ENCODE peak calls at places on chromosome 10, in ten cellular contexts. K is activated CD4-positive, alpha-beta memory T cell treated with anti-CD3 and anti-CD28 coated beads for 36 hours; E is lower lobe of right lung; G is thoracic aorta; M is H7; Y is stimulated activated naive B cell treated with anti-CD40 and anti-IgM and Interleukin-4, amounts not matched to agents 10 μg/mL and 1 μg/mL and 100 μg/mL, for 72 hours; J is A549; C is amniotic stem cell; H is A172; B is IMR-90. X is an unnamed sample.

GRCh38 chr10:104441601-104442000 is 88.0 kb downstream of the CFAP58 start:
- DNase-seq in K (no peak), E (no peak), G (no peak), M (no peak), Y (no peak), J (no peak), C (peak; percentile 57), H (peak; percentile 93), B (peak; percentile 93), X (no peak)

GRCh38 chr10:95818663-95819062 is 62.7 kb downstream of the ENTPD1 start:
- DNase-seq in K (no peak), E (no peak), G (no peak), M (no peak), Y (no peak), J (no peak), C (peak; percentile 13), H (peak; percentile 80), B (peak; percentile 82), X (no peak)

GRCh38 chr10:126926568-126926967 is 21.3 kb downstream of the DOCK1 start:
- DNase-seq in K (no peak), E (no peak), G (no peak), M (no peak), Y (no peak), J (no peak), C (no peak), H (no peak), B (no peak), X (no peak)

GRCh38 chr10:71124921-71125748 is 87.2 kb upstream of the UNC5B start:
- DNase-seq in K (no peak), E (no peak), G (no peak), M (peak; percentile 48), Y (no peak), J (no peak), C (no peak), H (no peak), B (no peak), X (no peak)

GRCh38 chr10:6912929-6913328 is 332.9 kb upstream of the PRKCQ start:
- DNase-seq in K (no peak), E (no peak), G (no peak), M (no peak), Y (no peak), J (no peak), C (no peak), H (no peak), B (no peak), X (no peak)

GRCh38 chr10:121452581-121452980 is 145.7 kb downstream of the FGFR2 start:
- DNase-seq in K (no peak), E (no peak), G (no peak), M (no peak), Y (no peak), J (no peak), C (no peak), H (no peak), B (no peak), X (no peak)

GRCh38 chr10:8331896-8332729 is 277.6 kb downstream of the GATA3 start:
- DNase-seq in K (peak; percentile 90), E (peak; percentile 66), G (no peak), M (peak; percentile 65), Y (peak; percentile 54), J (peak; percentile 34), C (no peak), H (peak; percentile 58), B (peak; percentile 7), X (peak; percentile 56)

GRCh38 chr10:97771913-97772823 is at the start of gene SFRP5:
- DNase-seq in K (no peak), E (no peak), G (no peak), M (peak; percentile 95), Y (no peak), J (no peak), C (no peak), H (no peak), B (no peak), X (no peak)

X was measured in stimulated activated CD4-positive, alpha-beta T cell treated with anti-CD3 and anti-CD28 coated beads, TNF-alpha, amount 100 ng/mL, for 1 hour.